ENCODE peak calls at places on chromosomes 12 and 14, in seven cellular contexts. Q is lower leg skin; K is pancreas; G is psoas muscle; E is AG10803; D is CD8-positive, alpha-beta memory T cell; H is ovary. I is an unnamed sample.

GRCh38 chr12:128076188-128076587 is 190.8 kb upstream of the TMEM132C start:
- DNase-seq in Q (peak), K (no peak), D (no peak), E (peak), H (no peak), G (no peak), I (no peak)

GRCh38 chr14:69573205-69573840 is 1.3 kb downstream of the CCDC177 start:
- DNase-seq in H (no peak), Q (no peak), E (no peak), D (no peak), K (peak), G (no peak), I (no peak)

GRCh38 chr12:80632835-80633234 is 74.6 kb upstream of the MYF6 start:
- DNase-seq in Q (no peak), D (no peak), H (no peak), G (peak), E (peak), K (no peak), I (peak)

GRCh38 chr12:30953257-30953656 is 26.7 kb downstream of the TSPAN11 start:
- DNase-seq in G (no peak), D (no peak), E (no peak), H (no peak), K (no peak), Q (no peak), I (no peak)

GRCh38 chr12:58453306-58453705 is 467.0 kb downstream of the LRIG3 start:
- DNase-seq in G (no peak), D (no peak), H (no peak), E (no peak), K (no peak), Q (no peak), I (no peak)

GRCh38 chr14:88380405-88380804 is 5.1 kb upstream of the SPATA7 start:
- DNase-seq in G (no peak), D (no peak), E (peak), Q (no peak), H (no peak), K (no peak), I (no peak)

GRCh38 chr12:42320796-42321195 is 5.1 kb downstream of the ZCRB1 start:
- DNase-seq in K (no peak), E (no peak), Q (no peak), H (no peak), D (no peak), G (no peak), I (no peak)

GRCh38 chr12:66548338-66549049 is 130.4 kb downstream of the GRIP1 start:
- DNase-seq in D (no peak), K (no peak), G (no peak), Q (no peak), E (no peak), H (no peak), I (no peak)

GRCh38 chr14:69263771-69264170 is 3.8 kb downstream of the GALNT16 start:
- DNase-seq in E (no peak), K (no peak), D (no peak), H (no peak), G (peak), Q (peak), I (no peak)

GRCh38 chr14:96066976-96067375 is 27.8 kb downstream of the C14orf132 start:
- DNase-seq in K (no peak), H (no peak), G (no peak), Q (peak), E (no peak), D (no peak), I (no peak)

GRCh38 chr12:8508224-8508623 is 5.1 kb upstream of the CLEC4D start:
- DNase-seq in K (no peak), G (no peak), E (no peak), H (no peak), D (no peak), Q (no peak), I (no peak)

GRCh38 chr14:104105071-104105821 is 19.7 kb downstream of the ASPG start:
- DNase-seq in G (peak), K (peak), D (peak), Q (peak), E (no peak), H (peak), I (peak)

GRCh38 chr14:30906752-30907658 is 32.6 kb downstream of the COCH start:
- DNase-seq in Q (no peak), K (no peak), G (no peak), E (no peak), H (no peak), D (no peak), I (peak)

GRCh38 chr12:89461649-89462612 is 62.7 kb downstream of the GALNT4 start:
- DNase-seq in H (no peak), D (no peak), Q (no peak), K (no peak), E (peak), G (no peak), I (peak)

GRCh38 chr14:69224946-69225345 is 33.6 kb downstream of the EXD2 start:
- DNase-seq in H (no peak), Q (no peak), K (no peak), D (no peak), E (no peak), G (no peak), I (no peak)

GRCh38 chr14:24298892-24299254 is 707 bp downstream of the DHRS1 start:
- DNase-seq in Q (no peak), G (no peak), H (no peak), E (peak), D (no peak), K (no peak), I (peak)

GRCh38 chr12:105681341-105681740 is 350.9 kb downstream of the C12orf75 start:
- DNase-seq in E (no peak), K (no peak), H (no peak), D (no peak), G (no peak), Q (no peak), I (no peak)

GRCh38 chr14:90349729-90350128 is 18.0 kb upstream of the NRDE2 start:
- DNase-seq in D (no peak), E (no peak), Q (no peak), G (no peak), K (no peak), H (no peak), I (no peak)

GRCh38 chr12:72264548-72265175 is 7.5 kb upstream of the TRHDE start:
- DNase-seq in H (no peak), D (no peak), E (no peak), G (no peak), Q (no peak), K (no peak), I (no peak)

GRCh38 chr14:104576607-104577332 is 2.8 kb upstream of the C14orf180 start:
- DNase-seq in G (no peak), K (no peak), H (no peak), E (no peak), D (no peak), Q (no peak), I (no peak)

GRCh38 chr12:111066744-111067437 is 146.5 kb upstream of the MYL2 start:
- DNase-seq in H (no peak), K (no peak), E (no peak), G (no peak), Q (no peak), D (no peak), I (peak)

GRCh38 chr12:120879102-120879501 is 25.1 kb downstream of the SPPL3 start:
- DNase-seq in K (no peak), G (no peak), Q (no peak), E (no peak), H (no peak), D (no peak), I (no peak)

GRCh38 chr12:39619316-39619659 is 315 bp downstream of the ABCD2 start:
- DNase-seq in Q (no peak), E (no peak), D (no peak), H (no peak), K (no peak), G (no peak), I (no peak)

GRCh38 chr14:103418508-103418818 is 33.2 kb downstream of the MARK3 start:
- DNase-seq in Q (no peak), K (no peak), D (no peak), E (peak), H (no peak), G (no peak), I (peak)

GRCh38 chr14:64038857-64039542 is 186.2 kb downstream of the SYNE2 start:
- DNase-seq in G (no peak), E (peak), H (no peak), K (no peak), Q (no peak), D (no peak), I (no peak)

GRCh38 chr12:71439613-71440392 is at the start of gene LGR5:
- DNase-seq in H (peak), K (peak), D (no peak), Q (peak), G (peak), E (peak), I (peak)

GRCh38 chr14:100585448-100586152 is 1.6 kb downstream of the BEGAIN start:
- DNase-seq in K (peak), E (no peak), Q (peak), D (peak), H (no peak), G (peak), I (no peak)

GRCh38 chr12:2286461-2287131 is 233.8 kb downstream of the CACNA1C start:
- DNase-seq in Q (peak), E (peak), D (no peak), K (no peak), H (no peak), G (no peak), I (no peak)

GRCh38 chr14:63713058-63713457 is 14.8 kb downstream of the SGPP1 start:
- DNase-seq in G (no peak), E (no peak), K (no peak), H (no peak), D (no peak), Q (no peak), I (no peak)

GRCh38 chr12:80892597-80893445 is 44.9 kb downstream of the LIN7A start:
- DNase-seq in H (no peak), G (no peak), Q (no peak), K (no peak), E (peak), D (no peak), I (no peak)

GRCh38 chr14:100994082-100994481 is 90.6 kb upstream of the RTL1 start:
- DNase-seq in G (no peak), D (no peak), H (no peak), E (no peak), K (no peak), Q (no peak), I (no peak)

GRCh38 chr12:32902287-32902996 is 5.9 kb upstream of the PKP2 start:
- DNase-seq in Q (no peak), D (no peak), H (no peak), E (no peak), K (no peak), G (no peak), I (no peak)

GRCh38 chr14:36973806-36974442 is 198.5 kb downstream of the SLC25A21 start:
- DNase-seq in E (peak), Q (no peak), D (no peak), G (no peak), H (no peak), K (no peak), I (no peak)

GRCh38 chr12:80033457-80033856 is 65.9 kb upstream of the OTOGL start:
- DNase-seq in K (no peak), D (no peak), H (no peak), E (peak), G (no peak), Q (no peak), I (no peak)

GRCh38 chr12:94148841-94149780 is 734 bp downstream of the PLXNC1 start:
- DNase-seq in G (peak), D (peak), K (peak), Q (peak), E (peak), H (peak), I (no peak)

GRCh38 chr12:32837974-32838373 is 58.6 kb downstream of the PKP2 start:
- DNase-seq in G (no peak), Q (no peak), H (no peak), K (no peak), D (no peak), E (no peak), I (no peak)

GRCh38 chr12:54240971-54241588 is 38.8 kb downstream of the CBX5 start:
- DNase-seq in Q (no peak), D (no peak), K (no peak), G (no peak), H (no peak), E (no peak), I (no peak)

GRCh38 chr14:81401420-81402122 is 1.4 kb upstream of the STON2 start:
- DNase-seq in Q (no peak), G (no peak), D (no peak), H (no peak), K (no peak), E (peak), I (no peak)
- H3K4me3 ChIP-seq in Q (no peak), G (no peak), D (no peak), H (no peak), K (no peak), E (peak), I (no peak)

GRCh38 chr14:76780058-76780345 is 18.7 kb downstream of the VASH1 start:
- DNase-seq in Q (no peak), G (no peak), H (no peak), D (no peak), E (no peak), K (no peak), I (no peak)
- H3K4me3 ChIP-seq in Q (no peak), G (no peak), H (no peak), D (no peak), E (no peak), K (no peak), I (no peak)

GRCh38 chr12:6849976-6850560 is 1.0 kb downstream of the CDCA3 start:
- DNase-seq in D (no peak), Q (no peak), H (no peak), E (no peak), G (peak), K (no peak), I (no peak)
- H3K4me3 ChIP-seq in D (no peak), Q (no peak), H (no peak), E (peak), G (no peak), K (no peak), I (peak)

GRCh38 chr14:51846631-51847488 is 13.6 kb upstream of the GNG2 start:
- DNase-seq in E (peak), K (no peak), G (peak), H (no peak), D (peak), Q (peak), I (no peak)
- H3K4me3 ChIP-seq in E (no peak), K (peak), G (peak), H (no peak), D (peak), Q (no peak), I (no peak)

GRCh38 chr12:62163368-62163767 is 96.8 kb upstream of the USP15 start:
- DNase-seq in H (no peak), K (no peak), G (no peak), E (no peak), D (no peak), Q (no peak), I (no peak)
- H3K4me3 ChIP-seq in H (no peak), K (no peak), G (no peak), E (no peak), D (no peak), Q (no peak), I (no peak)

GRCh38 chr14:22796087-22796707 is 19.0 kb downstream of the SLC7A7 start:
- DNase-seq in K (no peak), D (no peak), H (no peak), Q (no peak), G (no peak), E (no peak), I (no peak)
- H3K4me3 ChIP-seq in K (no peak), D (no peak), H (no peak), Q (no peak), G (no peak), E (no peak), I (no peak)

GRCh38 chr12:48789858-48790326 is 1.0 kb upstream of the ADCY6 start:
- DNase-seq in E (no peak), D (no peak), K (no peak), H (no peak), G (no peak), Q (no peak), I (no peak)
- H3K4me3 ChIP-seq in E (peak), D (no peak), K (peak), H (peak), G (peak), Q (no peak), I (peak)

GRCh38 chr14:99247091-99247729 is 24.8 kb downstream of the BCL11B start:
- DNase-seq in Q (no peak), H (no peak), G (no peak), K (no peak), E (no peak), D (no peak), I (peak)
- H3K4me3 ChIP-seq in Q (no peak), H (no peak), G (no peak), K (no peak), E (no peak), D (peak), I (peak)